ENCODE peak calls at places on chromosomes 7 and 10, in six cellular contexts. W, O, V, E, P and I are unnamed samples.

GRCh38 chr10:71774916-71775702 is 1.8 kb upstream of the VSIR start:
- DNase-seq in W (no peak), O (peak; percentile 26), V (no peak), E (no peak), P (no peak), I (no peak)

GRCh38 chr10:48745662-48746245 is 61.1 kb downstream of the WDFY4 start:
- DNase-seq in W (no peak), O (no peak), V (no peak), E (no peak), P (peak; percentile 49), I (no peak)

GRCh38 chr7:35465791-35466336 is 212.0 kb upstream of the TBX20 start:
- DNase-seq in W (no peak), O (no peak), V (no peak), E (no peak), P (no peak), I (no peak)

GRCh38 chr10:78805176-78805575 is 263.6 kb upstream of the ZMIZ1 start:
- DNase-seq in W (no peak), O (peak; percentile 50), V (no peak), E (no peak), P (peak; percentile 69), I (peak; percentile 36)

GRCh38 chr10:5412277-5412941 is at the start of gene NET1:
- DNase-seq in W (peak; percentile 95), O (peak; percentile 92), V (peak; percentile 91), E (peak; percentile 97), P (peak; percentile 95), I (peak; percentile 62)

GRCh38 chr7:124896001-124896400 is 33.6 kb downstream of the POT1 start:
- DNase-seq in W (no peak), O (no peak), V (no peak), E (no peak), P (no peak), I (no peak)

GRCh38 chr10:14554843-14555205 is 219.9 kb downstream of the FAM107B start:
- DNase-seq in W (peak; percentile 62), O (no peak), V (no peak), E (no peak), P (no peak), I (no peak)

GRCh38 chr10:70540089-70540788 is 61.7 kb downstream of the PALD1 start:
- DNase-seq in W (peak; percentile 24), O (no peak), V (no peak), E (peak; percentile 58), P (peak; percentile 46), I (no peak)

GRCh38 chr10:85547460-85548023 is 819.1 kb downstream of the GRID1 start:
- DNase-seq in W (no peak), O (no peak), V (no peak), E (no peak), P (no peak), I (no peak)

GRCh38 chr7:33900501-33900900 is 4.8 kb upstream of the BMPER start:
- DNase-seq in W (no peak), O (no peak), V (no peak), E (no peak), P (no peak), I (no peak)

GRCh38 chr7:112449353-112449752 is 907 bp upstream of the IFRD1 start:
- DNase-seq in W (peak; percentile 36), O (peak; percentile 55), V (no peak), E (peak; percentile 58), P (no peak), I (no peak)

GRCh38 chr7:92758796-92759431 is 77.5 kb downstream of the CDK6 start:
- DNase-seq in W (no peak), O (no peak), V (no peak), E (no peak), P (no peak), I (no peak)
- H3K4me1 ChIP-seq in W (peaks cover 3% of the 10 kb centered on the region), O (peaks cover 6% of the 10 kb centered on the region), V (no peaks in the 10 kb centered on the region), E (peaks cover 72% of the 10 kb centered on the region), P (no peaks in the 10 kb centered on the region), I (peaks cover 25% of the 10 kb centered on the region)

DNA sequence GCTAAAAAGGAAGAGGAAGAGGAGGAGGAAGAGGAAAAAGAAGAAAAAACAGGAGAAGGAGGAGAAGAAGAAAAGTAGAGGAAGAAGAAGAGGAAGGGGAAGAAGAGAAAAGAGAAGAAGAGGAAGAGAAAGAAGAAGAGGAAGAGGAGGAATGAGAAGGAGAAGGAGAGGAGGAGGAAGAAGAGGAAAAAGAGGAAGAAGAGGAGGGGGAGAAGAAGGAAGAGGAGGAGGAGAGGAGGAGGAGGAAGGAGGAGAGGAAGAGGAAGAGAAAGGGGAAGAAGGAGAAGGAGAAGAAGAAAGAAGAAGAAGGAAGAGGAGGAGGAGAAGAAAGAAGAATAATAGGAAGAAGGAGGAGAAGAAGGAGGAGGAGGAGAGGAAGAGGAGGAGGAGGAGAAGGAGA is 96.4 kb upstream of the GNA12 start:
- DNase-seq in W (no peak), O (no peak), V (no peak), E (no peak), P (no peak), I (no peak)
- H3K27ac ChIP-seq in W (no peak overlapping the region), O (no peak overlapping the region), V (no peak overlapping the region), E (no peak overlapping the region), P (no peak overlapping the region), I (no peak overlapping the region)

GRCh38 chr7:1236132-1236655 is 3.5 kb downstream of the UNCX start:
- DNase-seq in W (no peak), O (no peak), V (no peak), E (no peak), P (no peak), I (no peak)

GRCh38 chr7:1237704-1238255 is 5.1 kb downstream of the UNCX start:
- DNase-seq in W (no peak), O (no peak), V (no peak), E (no peak), P (no peak), I (no peak)

GRCh38 chr7:1238363-1239331 is 6.0 kb downstream of the UNCX start:
- DNase-seq in W (no peak), O (no peak), V (no peak), E (no peak), P (no peak), I (no peak)

GRCh38 chr7:1235501-1236131 is 2.9 kb downstream of the UNCX start:
- DNase-seq in W (no peak), O (no peak), V (no peak), E (no peak), P (no peak), I (no peak)

GRCh38 chr7:1236831-1237701 is 4.4 kb downstream of the UNCX start:
- DNase-seq in W (no peak), O (no peak), V (no peak), E (no peak), P (no peak), I (no peak)
- TF ChIP-seq CTCF in W (no peak), O (no peak), V (no peak), E (no peak), P (no peak), I (no peak)

GRCh38 chr7:137961200-137962177 is 40.4 kb downstream of the CREB3L2 start:
- DNase-seq in W (no peak), O (no peak), V (no peak), E (no peak), P (peak; percentile 34), I (no peak)
- H3K4me1 ChIP-seq in W (peaks cover 15% of the 10 kb centered on the region), O (peaks cover 12% of the 10 kb centered on the region), V (no peaks in the 10 kb centered on the region), E (peaks cover 41% of the 10 kb centered on the region), P (peaks cover 16% of the 10 kb centered on the region), I (peaks cover 78% of the 10 kb centered on the region)

DNA sequence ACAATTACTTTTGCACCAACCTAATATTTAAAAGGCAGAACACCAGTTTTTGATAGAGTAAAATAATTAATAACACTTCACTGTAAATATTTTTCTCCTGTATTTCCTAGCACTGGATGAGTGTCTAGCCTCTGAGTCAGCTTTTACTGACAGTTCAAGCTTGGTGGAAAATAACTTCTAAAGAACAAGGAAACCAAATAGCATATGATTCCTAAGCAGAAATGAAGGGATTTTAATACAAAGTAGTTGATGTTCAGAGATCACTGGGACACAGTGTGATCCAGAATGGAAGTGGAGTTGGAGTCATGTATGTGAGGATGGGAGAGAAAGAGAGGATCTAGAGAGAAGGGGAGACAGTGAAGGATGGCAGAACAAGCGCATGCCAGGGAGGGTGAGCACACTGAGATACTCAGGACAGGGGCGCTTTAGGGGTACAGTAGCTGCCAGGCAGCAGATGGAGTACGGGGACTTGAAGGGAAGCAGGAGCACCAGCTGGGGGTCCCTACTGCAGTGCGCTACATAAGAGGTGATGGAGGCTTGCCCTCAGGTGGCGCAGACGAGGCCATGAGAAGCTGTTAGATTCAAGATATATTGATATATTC is 117.9 kb upstream of the KLF6 start:
- DNase-seq in W (peak; percentile 62), O (no peak), V (no peak), E (no peak), P (no peak), I (no peak)
- H3K27ac ChIP-seq in W (no peak overlapping the region), O (peak overlapping the region; percentile 47), V (peak overlapping the region; percentile 38), E (peak overlapping the region; percentile 66), P (no peak overlapping the region), I (no peak overlapping the region)

GRCh38 chr10:91247360-91248111 is 27.1 kb downstream of the PCGF5 start:
- DNase-seq in W (peak; percentile 22), O (no peak), V (no peak), E (no peak), P (no peak), I (no peak)

GRCh38 chr10:91250341-91250740 is 29.9 kb downstream of the PCGF5 start:
- DNase-seq in W (no peak), O (no peak), V (no peak), E (no peak), P (no peak), I (no peak)

GRCh38 chr10:91251430-91252056 is 31.1 kb downstream of the PCGF5 start:
- DNase-seq in W (peak; percentile 61), O (peak; percentile 52), V (peak; percentile 52), E (peak; percentile 40), P (peak; percentile 71), I (no peak)

GRCh38 chr10:91253300-91253699 is 32.8 kb downstream of the PCGF5 start:
- DNase-seq in W (no peak), O (no peak), V (no peak), E (no peak), P (no peak), I (no peak)

GRCh38 chr10:91249700-91250099 is 29.2 kb downstream of the PCGF5 start:
- DNase-seq in W (no peak), O (no peak), V (no peak), E (no peak), P (no peak), I (no peak)
- TF ChIP-seq CTCF in W (no peak), O (no peak), V (no peak), E (no peak), P (no peak), I (no peak)

DNA sequence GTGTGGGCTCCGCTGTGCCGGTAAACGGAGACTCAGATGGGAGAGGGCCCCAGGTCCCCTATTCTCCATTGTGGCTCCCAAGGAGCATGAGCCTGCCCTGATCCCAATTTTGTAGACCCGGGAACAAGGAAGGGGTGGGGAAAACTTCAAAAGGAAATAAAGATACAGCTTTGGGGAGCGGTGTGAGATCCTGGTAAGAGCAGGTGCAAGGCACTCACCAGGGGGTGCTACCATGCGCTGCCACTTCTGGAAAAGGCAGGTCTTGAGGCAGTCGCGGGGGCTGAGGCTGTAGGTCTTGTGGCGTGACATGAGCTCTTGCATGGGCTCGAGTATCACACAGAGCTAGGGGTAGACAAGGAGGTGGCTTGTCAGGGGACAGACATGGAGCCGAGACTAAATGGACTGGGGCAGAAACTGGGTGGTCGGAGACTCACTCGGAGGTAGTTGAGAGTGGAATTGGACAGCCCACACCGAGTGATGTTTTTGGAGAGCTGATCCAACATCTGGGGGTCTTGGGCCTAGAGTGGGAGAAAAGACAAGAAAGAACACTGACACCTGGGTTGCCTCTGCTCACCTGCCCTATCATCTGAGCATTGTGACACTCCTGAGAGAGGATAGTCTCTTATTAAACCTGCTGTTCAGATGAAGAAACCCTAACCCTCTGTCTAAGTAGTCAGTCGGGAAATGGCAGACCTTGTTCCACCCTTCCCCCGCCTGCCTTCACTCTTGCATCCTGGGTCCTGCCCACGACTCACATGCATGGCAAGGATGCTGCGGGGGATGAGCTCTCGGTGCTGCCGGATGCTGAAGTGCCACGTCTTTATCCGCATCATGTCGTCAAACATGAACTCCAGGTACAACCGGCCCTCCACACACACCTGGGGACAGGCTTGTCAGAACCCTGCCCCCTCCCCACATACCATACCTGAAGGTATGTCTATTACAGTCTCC is 10.7 kb downstream of the LDB1 start:
- DNase-seq in W (no peak), O (no peak), V (no peak), E (no peak), P (no peak), I (no peak)
- H3K4me1 ChIP-seq in W (peaks cover 21% of the 10 kb centered on the region), O (peaks cover 23% of the 10 kb centered on the region), V (peaks cover 11% of the 10 kb centered on the region), E (peaks cover 18% of the 10 kb centered on the region), P (peaks cover 15% of the 10 kb centered on the region), I (peaks cover 22% of the 10 kb centered on the region)